ENCODE peak calls at places on chromosomes 16 and 17, in five cellular contexts. X is psoas muscle; G is activated naive CD4-positive, alpha-beta T cell treated with Interleukin-2 at 50 U/mL for 16 hours; F is H54; K is naive thymus-derived CD8-positive, alpha-beta T cell. C is an unnamed sample.
A peak's percentile ranks its signal among the peaks of the same experiment; 100 is the strongest.

GRCh38 chr16:84054271-84054670 is 11.7 kb upstream of the SLC38A8 start:
- DNase-seq in X (peak; percentile 39), G (no peak), F (no peak), K (no peak), C (no peak)

GRCh38 chr17:50685691-50686493 is 21.8 kb downstream of the ANKRD40 start:
- DNase-seq in X (no peak), G (no peak), F (no peak), K (no peak), C (no peak)

GRCh38 chr17:40038882-40039513 is 15.2 kb downstream of the MED24 start:
- DNase-seq in X (peak; percentile 89), G (no peak), F (no peak), K (no peak), C (peak; percentile 73)

GRCh38 chr16:10729104-10729503 is 14.5 kb upstream of the NUBP1 start:
- DNase-seq in X (no peak), G (no peak), F (no peak), K (no peak), C (no peak)

GRCh38 chr16:22307838-22308237 is 10.6 kb downstream of the POLR3E start:
- DNase-seq in X (no peak), G (no peak), F (no peak), K (no peak), C (no peak)

GRCh38 chr17:78974635-78975591 is 4.8 kb downstream of the LGALS3BP start:
- DNase-seq in X (peak; percentile 85), G (no peak), F (no peak), K (no peak), C (peak; percentile 75)

GRCh38 chr16:1899641-1900451 is 18.4 kb downstream of the HS3ST6 start:
- DNase-seq in X (peak; percentile 18), G (no peak), F (no peak), K (no peak), C (no peak)

GRCh38 chr16:2752850-2753522 is 548 bp downstream of the SRRM2 start:
- DNase-seq in X (peak; percentile 95), G (no peak), F (peak; percentile 85), K (peak; percentile 79), C (peak; percentile 85)

GRCh38 chr16:53357208-53357586 is 77.1 kb upstream of the RBL2 start:
- DNase-seq in X (no peak), G (no peak), F (no peak), K (no peak), C (no peak)

C was measured in testis.